ENCODE peak calls at places on chromosomes 4 and X, in five cellular contexts. One of them, this sample, is unnamed.

GRCh38 chr4:139835006-139835405 is 169.4 kb downstream of the MGST2 start:
- DNase-seq in cardiac muscle cell: no peak
- DNase-seq in prostate gland: no peak
- DNase-seq in CD4-positive, alpha-beta T cell: no peak
- DNase-seq in progenitor cell of endocrine pancreas: no peak
- DNase-seq in this sample: no peak

GRCh38 chrX:48461830-48462229 is 8.2 kb downstream of the SLC38A5 start:
- DNase-seq in cardiac muscle cell: no peak
- DNase-seq in prostate gland: no peak
- DNase-seq in progenitor cell of endocrine pancreas: no peak
- DNase-seq in CD4-positive, alpha-beta T cell: no peak
- DNase-seq in this sample: no peak

GRCh38 chr4:52076731-52077130 is 25.6 kb downstream of the SPATA18 start:
- DNase-seq in prostate gland: no peak
- DNase-seq in CD4-positive, alpha-beta T cell: no peak
- DNase-seq in progenitor cell of endocrine pancreas: peak; percentile 20
- DNase-seq in cardiac muscle cell: peak; percentile 77
- DNase-seq in this sample: peak; percentile 69

GRCh38 chr4:7960790-7961655 is 21.4 kb upstream of the AFAP1 start:
- DNase-seq in prostate gland: peak; percentile 84
- DNase-seq in CD4-positive, alpha-beta T cell: no peak
- DNase-seq in cardiac muscle cell: peak; percentile 42
- DNase-seq in progenitor cell of endocrine pancreas: no peak
- DNase-seq in this sample: no peak

GRCh38 chr4:145824469-145824868 is 114.2 kb downstream of the ZNF827 start:
- DNase-seq in CD4-positive, alpha-beta T cell: no peak
- DNase-seq in prostate gland: no peak
- DNase-seq in progenitor cell of endocrine pancreas: no peak
- DNase-seq in cardiac muscle cell: no peak
- DNase-seq in this sample: no peak

GRCh38 chr4:8610858-8611610 is 18.5 kb downstream of the CPZ start:
- DNase-seq in cardiac muscle cell: no peak
- DNase-seq in CD4-positive, alpha-beta T cell: no peak
- DNase-seq in prostate gland: no peak
- DNase-seq in progenitor cell of endocrine pancreas: no peak
- DNase-seq in this sample: no peak

GRCh38 chr4:128162434-128162833 is 101.3 kb downstream of the LARP1B start:
- DNase-seq in cardiac muscle cell: no peak
- DNase-seq in prostate gland: no peak
- DNase-seq in progenitor cell of endocrine pancreas: no peak
- DNase-seq in CD4-positive, alpha-beta T cell: no peak
- DNase-seq in this sample: no peak

GRCh38 chr4:3871181-3871852 is 105.1 kb downstream of the ADRA2C start:
- DNase-seq in progenitor cell of endocrine pancreas: peak; percentile 79
- DNase-seq in prostate gland: no peak
- DNase-seq in CD4-positive, alpha-beta T cell: no peak
- DNase-seq in cardiac muscle cell: peak; percentile 75
- DNase-seq in this sample: peak; percentile 73

GRCh38 chr4:721261-722171 is 15.9 kb downstream of the PCGF3 start:
- DNase-seq in prostate gland: no peak
- DNase-seq in cardiac muscle cell: no peak
- DNase-seq in CD4-positive, alpha-beta T cell: no peak
- DNase-seq in progenitor cell of endocrine pancreas: no peak
- DNase-seq in this sample: no peak

GRCh38 chrX:131752493-131753198 is 208.8 kb downstream of the OR13H1 start:
- DNase-seq in CD4-positive, alpha-beta T cell: no peak
- DNase-seq in cardiac muscle cell: no peak
- DNase-seq in progenitor cell of endocrine pancreas: no peak
- DNase-seq in prostate gland: no peak
- DNase-seq in this sample: no peak

GRCh38 chrX:103369479-103369878 is 6.9 kb upstream of the BEX3 start:
- DNase-seq in prostate gland: no peak
- DNase-seq in cardiac muscle cell: no peak
- DNase-seq in CD4-positive, alpha-beta T cell: no peak
- DNase-seq in progenitor cell of endocrine pancreas: no peak
- DNase-seq in this sample: no peak

GRCh38 chrX:34918091-34918736 is 24.4 kb upstream of the FAM47B start:
- DNase-seq in progenitor cell of endocrine pancreas: no peak
- DNase-seq in prostate gland: no peak
- DNase-seq in cardiac muscle cell: no peak
- DNase-seq in CD4-positive, alpha-beta T cell: no peak
- DNase-seq in this sample: no peak

GRCh38 chr4:183887351-183887750 is 17.8 kb upstream of the STOX2 start:
- DNase-seq in progenitor cell of endocrine pancreas: no peak
- DNase-seq in cardiac muscle cell: no peak
- DNase-seq in prostate gland: no peak
- DNase-seq in CD4-positive, alpha-beta T cell: no peak
- DNase-seq in this sample: no peak

GRCh38 chrX:71609095-71609750 is 9.1 kb downstream of the CXCR3 start:
- DNase-seq in progenitor cell of endocrine pancreas: no peak
- DNase-seq in prostate gland: no peak
- DNase-seq in cardiac muscle cell: no peak
- DNase-seq in CD4-positive, alpha-beta T cell: no peak
- DNase-seq in this sample: no peak

GRCh38 chr4:97656034-97656720 is 487.1 kb downstream of the STPG2 start:
- DNase-seq in CD4-positive, alpha-beta T cell: no peak
- DNase-seq in cardiac muscle cell: no peak
- DNase-seq in prostate gland: no peak
- DNase-seq in progenitor cell of endocrine pancreas: no peak
- DNase-seq in this sample: no peak

GRCh38 chr4:38803833-38804653 is 548 bp downstream of the TLR1 start:
- DNase-seq in prostate gland: no peak
- DNase-seq in cardiac muscle cell: no peak
- DNase-seq in progenitor cell of endocrine pancreas: no peak
- DNase-seq in CD4-positive, alpha-beta T cell: no peak
- DNase-seq in this sample: no peak

GRCh38 chr4:88108747-88109122 is 49.7 kb downstream of the ABCG2 start:
- DNase-seq in cardiac muscle cell: no peak
- DNase-seq in progenitor cell of endocrine pancreas: no peak
- DNase-seq in CD4-positive, alpha-beta T cell: no peak
- DNase-seq in prostate gland: no peak
- DNase-seq in this sample: no peak

GRCh38 chrX:71870337-71871098 is 40.1 kb upstream of the NHSL2 start:
- DNase-seq in progenitor cell of endocrine pancreas: peak; percentile 25
- DNase-seq in prostate gland: no peak
- DNase-seq in cardiac muscle cell: peak; percentile 44
- DNase-seq in CD4-positive, alpha-beta T cell: no peak
- DNase-seq in this sample: no peak

DNA sequence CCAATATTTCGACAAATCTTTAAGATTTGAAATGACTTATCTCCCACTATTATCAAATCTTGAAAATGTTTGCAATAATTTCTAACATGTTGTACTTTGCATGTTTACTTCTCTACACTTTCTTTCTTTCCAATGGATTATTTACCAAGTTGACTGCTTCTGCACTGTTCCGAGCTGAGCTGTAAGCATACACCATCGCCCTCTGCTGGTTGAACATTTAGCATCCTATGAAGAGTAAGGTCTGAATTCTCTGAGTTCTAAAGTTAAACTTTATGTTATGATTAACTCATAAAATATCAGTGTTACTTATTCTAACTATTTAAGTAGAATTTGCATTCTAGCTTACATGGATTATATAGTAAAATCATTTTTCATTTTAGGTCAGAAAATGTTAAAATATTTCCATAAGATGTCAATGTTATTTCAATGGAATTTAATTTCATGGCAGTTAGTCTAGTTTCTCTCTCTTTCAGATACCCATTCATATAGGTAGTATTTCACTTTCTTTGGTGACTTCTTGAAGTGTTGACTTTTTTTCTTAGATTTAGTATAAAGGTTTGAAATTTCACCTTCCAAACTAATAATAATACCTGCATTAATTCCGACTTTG is 137.4 kb downstream of the DKK2 start:
- DNase-seq in CD4-positive, alpha-beta T cell: no peak
- DNase-seq in progenitor cell of endocrine pancreas: peak; percentile 23
- DNase-seq in prostate gland: no peak
- DNase-seq in cardiac muscle cell: peak; percentile 81
- DNase-seq in this sample: no peak
- TF ChIP-seq CTCF in CD4-positive, alpha-beta T cell: no peak
- TF ChIP-seq CTCF in progenitor cell of endocrine pancreas: peak; percentile 87
- TF ChIP-seq CTCF in prostate gland: no peak
- TF ChIP-seq CTCF in cardiac muscle cell: peak; percentile 78
- TF ChIP-seq CTCF in this sample: peak; percentile 87

GRCh38 chr4:101346562-101347266 is 612 bp downstream of the PPP3CA start:
- DNase-seq in progenitor cell of endocrine pancreas: peak; percentile 43
- DNase-seq in cardiac muscle cell: peak; percentile 75
- DNase-seq in CD4-positive, alpha-beta T cell: peak; percentile 44
- DNase-seq in prostate gland: peak; percentile 29
- DNase-seq in this sample: no peak

GRCh38 chr4:101347267-101347556 is at the start of gene PPP3CA:
- DNase-seq in prostate gland: no peak
- DNase-seq in CD4-positive, alpha-beta T cell: no peak
- DNase-seq in progenitor cell of endocrine pancreas: no peak
- DNase-seq in cardiac muscle cell: peak; percentile 81
- DNase-seq in this sample: no peak

GRCh38 chr4:101346312-101346561 is 1.1 kb downstream of the PPP3CA start:
- DNase-seq in cardiac muscle cell: no peak
- DNase-seq in progenitor cell of endocrine pancreas: no peak
- DNase-seq in prostate gland: peak; percentile 42
- DNase-seq in CD4-positive, alpha-beta T cell: peak; percentile 16
- DNase-seq in this sample: no peak

GRCh38 chr4:101345271-101345595 is 2.1 kb downstream of the PPP3CA start:
- DNase-seq in prostate gland: peak; percentile 12
- DNase-seq in progenitor cell of endocrine pancreas: no peak
- DNase-seq in cardiac muscle cell: no peak
- DNase-seq in CD4-positive, alpha-beta T cell: no peak
- DNase-seq in this sample: no peak

DNA sequence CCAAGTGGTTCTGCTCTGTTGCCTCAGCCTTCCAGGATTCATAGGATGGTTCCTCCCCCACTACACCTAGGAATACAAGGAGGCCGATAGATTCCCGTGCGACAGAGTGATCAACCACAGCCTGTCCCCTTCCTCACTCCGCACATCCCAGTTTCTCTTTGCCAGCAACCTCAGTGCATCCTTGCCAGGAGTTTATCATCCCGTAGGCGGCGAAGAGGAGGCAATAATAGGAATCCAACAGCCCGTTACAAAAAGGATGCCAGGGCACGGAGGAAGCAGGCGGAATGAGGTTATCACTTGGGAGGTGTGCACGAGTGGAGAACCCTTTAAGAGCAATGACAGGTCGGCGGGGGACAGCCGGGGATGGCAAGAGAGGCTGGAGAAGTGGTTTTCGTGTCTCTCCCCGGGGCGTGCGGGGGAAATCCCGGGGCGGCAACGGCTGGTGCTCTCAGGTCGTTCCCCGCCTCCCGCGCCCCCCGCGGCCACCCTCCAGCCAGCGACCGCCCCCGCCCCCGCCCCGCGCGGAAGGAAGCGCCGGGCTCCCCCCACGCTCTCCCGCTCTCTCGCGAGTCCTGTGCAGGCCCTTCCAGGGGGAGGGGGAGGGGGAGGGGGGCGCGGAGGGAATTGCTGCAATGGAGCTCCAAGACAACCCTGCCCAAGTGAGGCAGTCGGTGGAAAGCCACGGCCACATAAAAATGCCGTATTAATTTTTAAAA is 1.6 kb downstream of the PPP3CA start:
- DNase-seq in progenitor cell of endocrine pancreas: peak; percentile 34
- DNase-seq in prostate gland: peak; percentile 28
- DNase-seq in cardiac muscle cell: peak; percentile 46
- DNase-seq in CD4-positive, alpha-beta T cell: peak; percentile 46
- DNase-seq in this sample: peak; percentile 69
- TF ChIP-seq CTCF in progenitor cell of endocrine pancreas: no peak
- TF ChIP-seq CTCF in prostate gland: no peak
- TF ChIP-seq CTCF in cardiac muscle cell: no peak
- TF ChIP-seq CTCF in CD4-positive, alpha-beta T cell: no peak
- TF ChIP-seq CTCF in this sample: no peak

GRCh38 chr4:99518883-99519282 is 8.1 kb downstream of the C4orf17 start:
- DNase-seq in cardiac muscle cell: no peak
- DNase-seq in prostate gland: no peak
- DNase-seq in progenitor cell of endocrine pancreas: no peak
- DNase-seq in CD4-positive, alpha-beta T cell: no peak
- DNase-seq in this sample: no peak
- TF ChIP-seq CTCF in cardiac muscle cell: no peak
- TF ChIP-seq CTCF in prostate gland: no peak
- TF ChIP-seq CTCF in progenitor cell of endocrine pancreas: no peak
- TF ChIP-seq CTCF in CD4-positive, alpha-beta T cell: no peak
- TF ChIP-seq CTCF in this sample: no peak

DNA sequence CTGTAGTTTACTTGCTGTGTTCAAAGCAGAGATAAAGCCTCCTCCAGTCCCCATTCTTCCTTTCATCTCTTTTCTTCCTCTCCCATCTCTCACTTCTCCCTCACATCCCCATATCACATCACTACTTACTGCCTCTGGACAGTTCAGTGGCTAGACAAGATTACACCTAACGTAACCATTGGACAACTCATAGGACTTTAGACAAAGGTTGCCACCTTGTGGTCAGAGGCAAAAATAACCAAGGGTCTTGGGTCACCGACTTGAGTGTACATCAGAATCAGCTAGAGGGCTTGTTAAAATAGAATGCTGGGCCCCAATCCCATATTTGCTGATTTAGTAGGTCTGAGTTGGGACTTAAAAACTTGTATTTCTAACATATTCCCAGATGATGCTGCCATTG is 109.3 kb upstream of the DGKK start:
- DNase-seq in prostate gland: peak; percentile 5
- DNase-seq in cardiac muscle cell: peak; percentile 70
- DNase-seq in CD4-positive, alpha-beta T cell: no peak
- DNase-seq in progenitor cell of endocrine pancreas: no peak
- DNase-seq in this sample: no peak
- TF ChIP-seq CTCF in prostate gland: no peak
- TF ChIP-seq CTCF in cardiac muscle cell: peak; percentile 48
- TF ChIP-seq CTCF in CD4-positive, alpha-beta T cell: no peak
- TF ChIP-seq CTCF in progenitor cell of endocrine pancreas: peak; percentile 61
- TF ChIP-seq CTCF in this sample: peak; percentile 73

This sample was measured in type B pancreatic cell.